ENCODE peak calls at places on chromosomes 3 and 15, in seven cellular contexts. O, B, I, Y, F, Z and J are unnamed samples.

GRCh38 chr3:38651153-38651789 is 1.8 kb upstream of the SCN5A start:
- DNase-seq in F (peak; percentile 83), I (peak; percentile 17), Z (peak; percentile 74), O (peak; percentile 71), B (peak; percentile 86), Y (peak; percentile 40), J (peak; percentile 55)

GRCh38 chr15:69034352-69034751 is 19.9 kb downstream of the NOX5 start:
- DNase-seq in F (no peak), I (no peak), O (no peak), Y (peak; percentile 42), B (no peak), Z (peak; percentile 92), J (no peak)

GRCh38 chr15:47781527-47781926 is 64.2 kb downstream of the SEMA6D start:
- DNase-seq in O (no peak), I (no peak), B (no peak), F (no peak), Y (no peak), Z (no peak), J (no peak)

GRCh38 chr3:132317229-132317948 is at the start of gene ACP3:
- DNase-seq in Y (peak; percentile 16), B (no peak), Z (peak; percentile 77), O (no peak), I (no peak), F (no peak), J (peak; percentile 86)

GRCh38 chr15:72112111-72112510 is 5.8 kb downstream of the MYO9A start:
- DNase-seq in O (no peak), F (no peak), B (no peak), Z (no peak), Y (no peak), I (no peak), J (no peak)

GRCh38 chr15:83278191-83278590 is 6.3 kb downstream of the BNC1 start:
- DNase-seq in B (no peak), I (no peak), Y (peak; percentile 42), Z (peak; percentile 83), F (no peak), O (no peak), J (no peak)

GRCh38 chr3:56621686-56622085 is 61.4 kb downstream of the TASOR start:
- DNase-seq in Z (no peak), O (no peak), Y (no peak), F (no peak), B (no peak), I (no peak), J (no peak)

GRCh38 chr15:39997031-39997430 is 42.0 kb downstream of the SRP14 start:
- DNase-seq in I (no peak), B (no peak), F (no peak), O (no peak), Y (no peak), Z (peak; percentile 41), J (no peak)

GRCh38 chr3:39725321-39725720 is 84.1 kb upstream of the MYRIP start:
- DNase-seq in F (no peak), Z (no peak), O (no peak), Y (no peak), I (no peak), B (no peak), J (no peak)